ENCODE peak calls at places on chromosomes 5 and 9, in eight cellular contexts. D is sigmoid colon; O is RWPE2; F is cardiac muscle cell; N is iPS DF 6.9; K is CD8-positive, alpha-beta T cell; C is effector memory CD4-positive, alpha-beta T cell; T is fibroblast of lung. S is an unnamed sample.

GRCh38 chr5:14250094-14250777 is 107.1 kb downstream of the TRIO start:
- DNase-seq in D (peak; percentile 93), O (no peak), F (peak; percentile 88), N (no peak), K (no peak), C (no peak), T (peak; percentile 92), S (no peak)

GRCh38 chr9:78314953-78315870 is 18.3 kb downstream of the PSAT1 start:
- DNase-seq in D (no peak), O (no peak), F (peak; percentile 75), N (no peak), K (peak; percentile 44), C (no peak), T (peak; percentile 88), S (no peak)

GRCh38 chr5:84634256-84634655 is 249.6 kb upstream of the EDIL3 start:
- DNase-seq in D (no peak), O (no peak), F (no peak), N (no peak), K (no peak), C (no peak), T (peak; percentile 27), S (no peak)

GRCh38 chr5:147559725-147560124 is 49.9 kb upstream of the DPYSL3 start:
- DNase-seq in D (no peak), O (no peak), F (no peak), N (no peak), K (no peak), C (no peak), T (peak; percentile 63), S (no peak)

GRCh38 chr9:128707446-128707845 is 5.1 kb downstream of the PKN3 start:
- DNase-seq in D (peak; percentile 3), O (no peak), F (no peak), N (no peak), K (no peak), C (no peak), T (no peak), S (no peak)

GRCh38 chr5:140240987-140241706 is 61.8 kb downstream of the PFDN1 start:
- DNase-seq in D (peak; percentile 97), O (peak; percentile 92), F (peak; percentile 94), N (no peak), K (no peak), C (no peak), T (peak; percentile 92), S (no peak)

GRCh38 chr9:129414377-129415021 is 206.4 kb downstream of the C9orf50 start:
- DNase-seq in D (peak; percentile 82), O (no peak), F (peak; percentile 48), N (no peak), K (peak; percentile 70), C (peak; percentile 24), T (peak; percentile 41), S (peak; percentile 46)

GRCh38 chr5:96079075-96079474 is 117.4 kb upstream of the ELL2 start:
- DNase-seq in D (no peak), O (no peak), F (peak; percentile 85), N (no peak), K (no peak), C (no peak), T (peak; percentile 96), S (no peak)

GRCh38 chr5:446066-446725 is 3.2 kb downstream of the EXOC3 start:
- DNase-seq in D (peak; percentile 22), O (no peak), F (no peak), N (no peak), K (no peak), C (no peak), T (no peak), S (no peak)

GRCh38 chr9:92561374-92562329 is 25.9 kb upstream of the ECM2 start:
- DNase-seq in D (no peak), O (no peak), F (peak; percentile 24), N (no peak), K (no peak), C (no peak), T (peak; percentile 85), S (no peak)

GRCh38 chr5:40497573-40497972 is 182.1 kb upstream of the PTGER4 start:
- DNase-seq in D (no peak), O (no peak), F (peak; percentile 39), N (no peak), K (no peak), C (no peak), T (peak; percentile 84), S (no peak)

GRCh38 chr9:120830151-120830550 is 12.6 kb downstream of the PSMD5 start:
- DNase-seq in D (no peak), O (no peak), F (no peak), N (no peak), K (no peak), C (no peak), T (no peak), S (no peak)

GRCh38 chr5:34709861-34710673 is 53.9 kb downstream of the RAI14 start:
- DNase-seq in D (no peak), O (no peak), F (peak; percentile 84), N (no peak), K (no peak), C (no peak), T (peak; percentile 99), S (no peak)

GRCh38 chr5:37557734-37558293 is 178.7 kb downstream of the WDR70 start:
- DNase-seq in D (no peak), O (no peak), F (no peak), N (no peak), K (no peak), C (no peak), T (no peak), S (no peak)

GRCh38 chr9:105921057-105921721 is 226.8 kb downstream of the TMEM38B start:
- DNase-seq in D (no peak), O (no peak), F (peak; percentile 3), N (no peak), K (no peak), C (no peak), T (peak; percentile 2), S (no peak)

GRCh38 chr9:68999393-69000105 is 14.4 kb downstream of the PRKACG start:
- DNase-seq in D (peak; percentile 81), O (no peak), F (peak; percentile 82), N (peak; percentile 64), K (peak; percentile 72), C (peak; percentile 23), T (peak; percentile 55), S (peak; percentile 67)

GRCh38 chr9:20744046-20744630 is 60.1 kb downstream of the FOCAD start:
- DNase-seq in D (no peak), O (no peak), F (no peak), N (no peak), K (no peak), C (no peak), T (no peak), S (no peak)

GRCh38 chr5:123089971-123090640 is 1.1 kb downstream of the PRDM6 start:
- DNase-seq in D (peak; percentile 65), O (no peak), F (peak; percentile 62), N (no peak), K (no peak), C (no peak), T (peak; percentile 25), S (no peak)
- H3K9me3 ChIP-seq in D (no peaks in the 10 kb centered on the region), O (no peaks in the 10 kb centered on the region), F (no peaks in the 10 kb centered on the region), N (no peaks in the 10 kb centered on the region), K (no peaks in the 10 kb centered on the region), C (no peaks in the 10 kb centered on the region), T (no peaks in the 10 kb centered on the region), S (no peaks in the 10 kb centered on the region)

DNA sequence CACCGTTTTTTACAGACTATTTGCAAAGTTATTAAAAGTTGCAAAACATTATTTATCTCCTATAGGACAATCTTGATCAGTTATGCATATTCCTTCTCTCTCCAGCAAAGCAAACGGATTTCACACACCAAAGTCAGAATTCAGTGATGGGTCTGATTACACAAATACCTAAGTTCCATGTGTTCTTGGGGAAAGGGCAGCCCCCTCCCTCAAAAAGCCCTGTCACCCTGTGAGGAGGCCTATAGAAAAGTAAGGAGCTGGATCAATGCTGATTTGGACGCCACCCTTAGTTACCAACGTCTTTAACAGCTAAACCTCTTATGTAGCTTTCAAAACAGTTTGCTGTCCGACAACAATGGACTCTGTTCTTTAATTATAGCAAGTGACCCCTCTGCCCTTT is 6.4 kb downstream of the ZNF608 start:
- DNase-seq in D (no peak), O (no peak), F (no peak), N (no peak), K (no peak), C (no peak), T (no peak), S (no peak)
- H3K4me1 ChIP-seq in D (peaks cover 90% of the 10 kb centered on the region), O (peaks cover 34% of the 10 kb centered on the region), F (peaks cover 71% of the 10 kb centered on the region), N (no peaks in the 10 kb centered on the region), K (no peaks in the 10 kb centered on the region), C (no peaks in the 10 kb centered on the region), T (peaks cover 9% of the 10 kb centered on the region), S (no peaks in the 10 kb centered on the region)

GRCh38 chr5:145941096-145941676 is 4.8 kb downstream of the SH3RF2 start:
- DNase-seq in D (no peak), O (no peak), F (no peak), N (no peak), K (no peak), C (no peak), T (no peak), S (no peak)
- H3K27ac ChIP-seq in D (no peak overlapping the region), O (peak overlapping the region; percentile 15), F (no peak overlapping the region), N (no peak overlapping the region), K (no peak overlapping the region), C (no peak overlapping the region), T (no peak overlapping the region), S (no peak overlapping the region)

GRCh38 chr9:124743686-124744348 is 27.3 kb downstream of the NR6A1 start:
- DNase-seq in D (no peak), O (no peak), F (no peak), N (no peak), K (no peak), C (no peak), T (peak; percentile 54), S (no peak)

GRCh38 chr9:124742940-124743339 is 28.2 kb downstream of the NR6A1 start:
- DNase-seq in D (no peak), O (no peak), F (no peak), N (no peak), K (no peak), C (no peak), T (no peak), S (no peak)

GRCh38 chr9:124739360-124739759 is 31.8 kb downstream of the NR6A1 start:
- DNase-seq in D (no peak), O (no peak), F (no peak), N (no peak), K (no peak), C (no peak), T (no peak), S (no peak)

GRCh38 chr9:124741681-124742080 is 29.4 kb downstream of the NR6A1 start:
- DNase-seq in D (no peak), O (no peak), F (no peak), N (no peak), K (no peak), C (no peak), T (no peak), S (no peak)

DNA sequence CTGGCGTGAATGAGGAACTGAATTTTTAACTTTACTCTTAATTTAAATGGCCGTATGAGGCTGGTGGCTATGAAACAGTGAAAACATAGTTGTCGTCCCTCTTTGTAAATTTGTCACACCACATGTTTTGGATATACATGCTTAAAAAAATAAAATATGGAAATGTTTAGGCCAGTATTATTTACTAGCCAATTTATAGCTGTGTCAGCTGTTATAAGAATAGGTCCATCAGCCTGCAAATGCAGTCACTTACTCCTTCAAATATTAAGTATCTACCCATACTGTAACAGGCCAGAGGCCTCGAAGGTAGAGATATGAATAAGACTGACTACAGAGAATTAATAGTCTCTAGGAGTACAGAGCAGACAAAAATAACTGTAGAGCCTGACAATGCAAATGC is 30.0 kb downstream of the NR6A1 start:
- DNase-seq in D (no peak), O (no peak), F (no peak), N (no peak), K (no peak), C (no peak), T (no peak), S (no peak)
- H3K9me3 ChIP-seq in D (no peaks in the 10 kb centered on the region), O (no peaks in the 10 kb centered on the region), F (no peaks in the 10 kb centered on the region), N (no peaks in the 10 kb centered on the region), K (no peaks in the 10 kb centered on the region), C (no peaks in the 10 kb centered on the region), T (no peaks in the 10 kb centered on the region), S (no peaks in the 10 kb centered on the region)

S was measured in CD4-positive, alpha-beta memory T cell.